ENCODE peak calls at places on chromosomes 5 and 9, in four cellular contexts. One of them, this sample, is unnamed.

GRCh38 chr9:133509179-133510083 is 15.3 kb downstream of the MYMK start:
- DNase-seq in HFFc6: no peak
- DNase-seq in stimulated activated CD4-positive, alpha-beta T cell treated with anti-CD3 and anti-CD28 coated beads, TNF-alpha, amount 100 ng/mL, for 1 hour: no peak
- DNase-seq in left cardiac atrium: peak
- DNase-seq in this sample: no peak

GRCh38 chr5:180910735-180911134 is 11.8 kb downstream of the BTNL8 start:
- DNase-seq in stimulated activated CD4-positive, alpha-beta T cell treated with anti-CD3 and anti-CD28 coated beads, TNF-alpha, amount 100 ng/mL, for 1 hour: no peak
- DNase-seq in HFFc6: no peak
- DNase-seq in left cardiac atrium: no peak
- DNase-seq in this sample: no peak

GRCh38 chr5:133356386-133357331 is 255.7 kb downstream of the FSTL4 start:
- DNase-seq in stimulated activated CD4-positive, alpha-beta T cell treated with anti-CD3 and anti-CD28 coated beads, TNF-alpha, amount 100 ng/mL, for 1 hour: no peak
- DNase-seq in left cardiac atrium: no peak
- DNase-seq in HFFc6: no peak
- DNase-seq in this sample: no peak

GRCh38 chr5:98309785-98310566 is 463.5 kb upstream of the RGMB start:
- DNase-seq in stimulated activated CD4-positive, alpha-beta T cell treated with anti-CD3 and anti-CD28 coated beads, TNF-alpha, amount 100 ng/mL, for 1 hour: no peak
- DNase-seq in HFFc6: peak
- DNase-seq in left cardiac atrium: peak
- DNase-seq in this sample: no peak

GRCh38 chr5:31066655-31067328 is 126.7 kb upstream of the CDH6 start:
- DNase-seq in stimulated activated CD4-positive, alpha-beta T cell treated with anti-CD3 and anti-CD28 coated beads, TNF-alpha, amount 100 ng/mL, for 1 hour: no peak
- DNase-seq in left cardiac atrium: no peak
- DNase-seq in HFFc6: no peak
- DNase-seq in this sample: no peak

GRCh38 chr5:149442563-149443182 is 63.6 kb upstream of the IL17B start:
- DNase-seq in stimulated activated CD4-positive, alpha-beta T cell treated with anti-CD3 and anti-CD28 coated beads, TNF-alpha, amount 100 ng/mL, for 1 hour: peak
- DNase-seq in left cardiac atrium: peak
- DNase-seq in HFFc6: peak
- DNase-seq in this sample: peak

GRCh38 chr5:68962632-68963484 is 131.0 kb upstream of the SLC30A5 start:
- DNase-seq in left cardiac atrium: peak
- DNase-seq in stimulated activated CD4-positive, alpha-beta T cell treated with anti-CD3 and anti-CD28 coated beads, TNF-alpha, amount 100 ng/mL, for 1 hour: no peak
- DNase-seq in HFFc6: peak
- DNase-seq in this sample: peak

GRCh38 chr9:31590091-31590490 is 794.4 kb upstream of the ACO1 start:
- DNase-seq in stimulated activated CD4-positive, alpha-beta T cell treated with anti-CD3 and anti-CD28 coated beads, TNF-alpha, amount 100 ng/mL, for 1 hour: no peak
- DNase-seq in HFFc6: no peak
- DNase-seq in left cardiac atrium: no peak
- DNase-seq in this sample: no peak

GRCh38 chr9:10661376-10661775 is 48.6 kb upstream of the PTPRD start:
- DNase-seq in stimulated activated CD4-positive, alpha-beta T cell treated with anti-CD3 and anti-CD28 coated beads, TNF-alpha, amount 100 ng/mL, for 1 hour: no peak
- DNase-seq in HFFc6: no peak
- DNase-seq in left cardiac atrium: no peak
- DNase-seq in this sample: no peak

GRCh38 chr5:164010900-164011299 is 505.5 kb downstream of the MAT2B start:
- DNase-seq in stimulated activated CD4-positive, alpha-beta T cell treated with anti-CD3 and anti-CD28 coated beads, TNF-alpha, amount 100 ng/mL, for 1 hour: no peak
- DNase-seq in HFFc6: no peak
- DNase-seq in left cardiac atrium: no peak
- DNase-seq in this sample: no peak

GRCh38 chr5:177980776-177981175 is 15.3 kb downstream of the PROP1 start:
- DNase-seq in HFFc6: no peak
- DNase-seq in stimulated activated CD4-positive, alpha-beta T cell treated with anti-CD3 and anti-CD28 coated beads, TNF-alpha, amount 100 ng/mL, for 1 hour: no peak
- DNase-seq in left cardiac atrium: no peak
- DNase-seq in this sample: peak

GRCh38 chr9:93225417-93225816 is 41.5 kb downstream of the WNK2 start:
- DNase-seq in stimulated activated CD4-positive, alpha-beta T cell treated with anti-CD3 and anti-CD28 coated beads, TNF-alpha, amount 100 ng/mL, for 1 hour: no peak
- DNase-seq in left cardiac atrium: no peak
- DNase-seq in HFFc6: no peak
- DNase-seq in this sample: no peak

GRCh38 chr9:126919193-126919592 is 4.6 kb downstream of the RALGPS1 start:
- DNase-seq in HFFc6: no peak
- DNase-seq in left cardiac atrium: no peak
- DNase-seq in stimulated activated CD4-positive, alpha-beta T cell treated with anti-CD3 and anti-CD28 coated beads, TNF-alpha, amount 100 ng/mL, for 1 hour: no peak
- DNase-seq in this sample: no peak

GRCh38 chr9:133710661-133711427 is 27.3 kb downstream of the SARDH start:
- DNase-seq in stimulated activated CD4-positive, alpha-beta T cell treated with anti-CD3 and anti-CD28 coated beads, TNF-alpha, amount 100 ng/mL, for 1 hour: no peak
- DNase-seq in HFFc6: no peak
- DNase-seq in left cardiac atrium: peak
- DNase-seq in this sample: no peak